ENCODE peak calls at places on chromosomes 4 and X, in nine cellular contexts. One of them, this sample, is unnamed.

GRCh38 chrX:72402614-72403013 is 96.9 kb upstream of the CITED1 start:
- DNase-seq in cardiac fibroblast: no peak
- DNase-seq in HFF-Myc: no peak
- DNase-seq in IMR-90: no peak
- DNase-seq in ovary: no peak
- DNase-seq in lower leg skin: no peak
- DNase-seq in left lung: no peak
- DNase-seq in LNCaP clone FGC: no peak
- DNase-seq in GM20000: no peak
- DNase-seq in this sample: no peak

GRCh38 chr4:137393043-137393442 is 139.3 kb downstream of the PCDH18 start:
- DNase-seq in cardiac fibroblast: no peak
- DNase-seq in HFF-Myc: no peak
- DNase-seq in IMR-90: no peak
- DNase-seq in ovary: no peak
- DNase-seq in lower leg skin: no peak
- DNase-seq in left lung: no peak
- DNase-seq in LNCaP clone FGC: no peak
- DNase-seq in GM20000: no peak
- DNase-seq in this sample: no peak

GRCh38 chr4:31984872-31985271 is 1264.7 kb downstream of the PCDH7 start:
- DNase-seq in cardiac fibroblast: peak; percentile 3
- DNase-seq in HFF-Myc: no peak
- DNase-seq in IMR-90: no peak
- DNase-seq in ovary: no peak
- DNase-seq in lower leg skin: no peak
- DNase-seq in left lung: no peak
- DNase-seq in LNCaP clone FGC: no peak
- DNase-seq in GM20000: no peak
- DNase-seq in this sample: no peak

GRCh38 chr4:53804719-53805118 is 213.4 kb upstream of the LNX1 start:
- DNase-seq in cardiac fibroblast: peak; percentile 43
- DNase-seq in HFF-Myc: no peak
- DNase-seq in IMR-90: no peak
- DNase-seq in ovary: no peak
- DNase-seq in lower leg skin: no peak
- DNase-seq in left lung: peak; percentile 39
- DNase-seq in LNCaP clone FGC: peak; percentile 4
- DNase-seq in GM20000: peak; percentile 43
- DNase-seq in this sample: no peak

GRCh38 chr4:99404595-99405287 is 30.4 kb downstream of the ADH7 start:
- DNase-seq in cardiac fibroblast: peak; percentile 95
- DNase-seq in HFF-Myc: peak; percentile 83
- DNase-seq in IMR-90: peak; percentile 95
- DNase-seq in ovary: no peak
- DNase-seq in lower leg skin: no peak
- DNase-seq in left lung: no peak
- DNase-seq in LNCaP clone FGC: no peak
- DNase-seq in GM20000: peak; percentile 58
- DNase-seq in this sample: no peak

GRCh38 chr4:69760455-69760854 is at the start of gene SULT1B1:
- DNase-seq in cardiac fibroblast: peak; percentile 62
- DNase-seq in HFF-Myc: peak; percentile 25
- DNase-seq in IMR-90: peak; percentile 43
- DNase-seq in ovary: no peak
- DNase-seq in lower leg skin: peak; percentile 35
- DNase-seq in left lung: peak; percentile 15
- DNase-seq in LNCaP clone FGC: no peak
- DNase-seq in GM20000: no peak
- DNase-seq in this sample: no peak

GRCh38 chrX:10158279-10158939 is 1.6 kb downstream of the CLCN4 start:
- DNase-seq in cardiac fibroblast: no peak
- DNase-seq in HFF-Myc: no peak
- DNase-seq in IMR-90: no peak
- DNase-seq in ovary: peak; percentile 57
- DNase-seq in lower leg skin: no peak
- DNase-seq in left lung: peak; percentile 82
- DNase-seq in LNCaP clone FGC: no peak
- DNase-seq in GM20000: peak; percentile 39
- DNase-seq in this sample: no peak

GRCh38 chr4:112167790-112168189 is 22.5 kb downstream of the FAM241A start:
- DNase-seq in cardiac fibroblast: peak; percentile 21
- DNase-seq in HFF-Myc: no peak
- DNase-seq in IMR-90: peak; percentile 37
- DNase-seq in ovary: no peak
- DNase-seq in lower leg skin: no peak
- DNase-seq in left lung: no peak
- DNase-seq in LNCaP clone FGC: no peak
- DNase-seq in GM20000: no peak
- DNase-seq in this sample: no peak

GRCh38 chr4:76305971-76306881 is at the start of gene STBD1:
- DNase-seq in cardiac fibroblast: peak; percentile 67
- DNase-seq in HFF-Myc: no peak
- DNase-seq in IMR-90: peak; percentile 49
- DNase-seq in ovary: peak; percentile 72
- DNase-seq in lower leg skin: peak; percentile 47
- DNase-seq in left lung: peak; percentile 96
- DNase-seq in LNCaP clone FGC: peak; percentile 40
- DNase-seq in GM20000: peak; percentile 49
- DNase-seq in this sample: peak; percentile 40

GRCh38 chr4:6777636-6778281 is 4.8 kb upstream of the KIAA0232 start:
- DNase-seq in cardiac fibroblast: no peak
- DNase-seq in HFF-Myc: no peak
- DNase-seq in IMR-90: no peak
- DNase-seq in ovary: no peak
- DNase-seq in lower leg skin: no peak
- DNase-seq in left lung: no peak
- DNase-seq in LNCaP clone FGC: no peak
- DNase-seq in GM20000: no peak
- DNase-seq in this sample: no peak

GRCh38 chr4:159178147-159178541 is 75.3 kb downstream of the RAPGEF2 start:
- DNase-seq in cardiac fibroblast: peak; percentile 54
- DNase-seq in HFF-Myc: peak; percentile 6
- DNase-seq in IMR-90: peak; percentile 44
- DNase-seq in ovary: no peak
- DNase-seq in lower leg skin: no peak
- DNase-seq in left lung: no peak
- DNase-seq in LNCaP clone FGC: no peak
- DNase-seq in GM20000: no peak
- DNase-seq in this sample: no peak

GRCh38 chr4:23373269-23373668 is 516.6 kb downstream of the PPARGC1A start:
- DNase-seq in cardiac fibroblast: peak; percentile 3
- DNase-seq in HFF-Myc: no peak
- DNase-seq in IMR-90: peak; percentile 4
- DNase-seq in ovary: no peak
- DNase-seq in lower leg skin: no peak
- DNase-seq in left lung: peak; percentile 45
- DNase-seq in LNCaP clone FGC: no peak
- DNase-seq in GM20000: no peak
- DNase-seq in this sample: no peak

GRCh38 chrX:3262906-3263305 is 83.5 kb downstream of the MXRA5 start:
- DNase-seq in cardiac fibroblast: peak; percentile 82
- DNase-seq in HFF-Myc: peak; percentile 78
- DNase-seq in IMR-90: peak; percentile 90
- DNase-seq in ovary: no peak
- DNase-seq in lower leg skin: no peak
- DNase-seq in left lung: no peak
- DNase-seq in LNCaP clone FGC: no peak
- DNase-seq in GM20000: no peak
- DNase-seq in this sample: no peak

GRCh38 chr4:56417396-56417795 is 18.0 kb downstream of the PPAT start:
- DNase-seq in cardiac fibroblast: no peak
- DNase-seq in HFF-Myc: no peak
- DNase-seq in IMR-90: no peak
- DNase-seq in ovary: no peak
- DNase-seq in lower leg skin: no peak
- DNase-seq in left lung: no peak
- DNase-seq in LNCaP clone FGC: no peak
- DNase-seq in GM20000: no peak
- DNase-seq in this sample: no peak

GRCh38 chrX:129793604-129794191 is 13.9 kb downstream of the SASH3 start:
- DNase-seq in cardiac fibroblast: no peak
- DNase-seq in HFF-Myc: no peak
- DNase-seq in IMR-90: no peak
- DNase-seq in ovary: no peak
- DNase-seq in lower leg skin: no peak
- DNase-seq in left lung: no peak
- DNase-seq in LNCaP clone FGC: no peak
- DNase-seq in GM20000: no peak
- DNase-seq in this sample: no peak

GRCh38 chr4:109574443-109574850 is 14.4 kb downstream of the MCUB start:
- DNase-seq in cardiac fibroblast: peak; percentile 39
- DNase-seq in HFF-Myc: no peak
- DNase-seq in IMR-90: no peak
- DNase-seq in ovary: no peak
- DNase-seq in lower leg skin: no peak
- DNase-seq in left lung: peak; percentile 53
- DNase-seq in LNCaP clone FGC: peak; percentile 31
- DNase-seq in GM20000: no peak
- DNase-seq in this sample: no peak
- TF ChIP-seq CTCF in cardiac fibroblast: peak; percentile 32
- TF ChIP-seq CTCF in HFF-Myc: peak; percentile 24
- TF ChIP-seq CTCF in IMR-90: no peak
- TF ChIP-seq CTCF in ovary: no peak
- TF ChIP-seq CTCF in lower leg skin: no peak
- TF ChIP-seq CTCF in left lung: no peak
- TF ChIP-seq CTCF in LNCaP clone FGC: peak; percentile 60
- TF ChIP-seq CTCF in GM20000: no peak
- TF ChIP-seq CTCF in this sample: no peak

DNA sequence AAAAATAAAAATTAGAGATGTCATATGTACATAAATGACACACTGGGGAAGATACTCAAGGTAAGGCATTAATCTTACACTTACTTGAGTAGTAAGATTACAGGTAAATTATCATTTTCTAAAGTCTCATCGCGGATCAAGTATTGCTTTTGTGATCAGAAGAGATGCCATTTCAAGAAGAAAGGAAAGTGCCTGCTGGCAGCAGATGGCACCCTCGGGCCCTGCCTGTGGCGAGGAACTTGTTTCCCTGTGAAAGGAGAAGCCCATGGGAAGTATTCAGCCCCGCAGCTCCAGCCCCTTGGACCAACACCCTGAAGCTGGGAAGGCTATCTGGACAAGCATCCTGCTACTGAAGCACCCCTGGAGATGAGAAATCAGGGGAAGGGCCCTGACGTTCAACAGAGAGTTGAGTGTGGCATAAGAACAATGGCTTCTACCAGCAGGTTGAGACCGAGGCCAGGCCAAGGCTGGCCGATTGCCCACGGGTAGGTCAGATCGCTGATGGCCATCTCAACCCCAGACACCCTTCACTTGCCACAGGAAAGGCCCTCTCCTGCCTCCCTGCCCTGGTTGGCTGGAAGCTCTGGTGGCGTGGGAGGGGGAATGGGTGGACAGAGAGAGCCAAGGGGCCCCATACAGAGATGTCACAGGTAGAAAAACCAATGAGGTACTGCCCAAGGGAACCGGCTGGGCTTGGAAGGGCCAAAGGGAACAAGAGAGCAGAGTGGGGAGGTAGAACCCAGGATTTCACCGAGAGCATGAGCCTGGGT is 18.8 kb upstream of the MXD4 start:
- DNase-seq in cardiac fibroblast: no peak
- DNase-seq in HFF-Myc: no peak
- DNase-seq in IMR-90: no peak
- DNase-seq in ovary: no peak
- DNase-seq in lower leg skin: no peak
- DNase-seq in left lung: peak; percentile 43
- DNase-seq in LNCaP clone FGC: no peak
- DNase-seq in GM20000: no peak
- DNase-seq in this sample: no peak
- TF ChIP-seq CTCF in cardiac fibroblast: no peak
- TF ChIP-seq CTCF in HFF-Myc: peak; percentile 7
- TF ChIP-seq CTCF in IMR-90: peak; percentile 23
- TF ChIP-seq CTCF in ovary: no peak
- TF ChIP-seq CTCF in lower leg skin: no peak
- TF ChIP-seq CTCF in left lung: no peak
- TF ChIP-seq CTCF in LNCaP clone FGC: peak; percentile 41
- TF ChIP-seq CTCF in GM20000: no peak
- TF ChIP-seq CTCF in this sample: no peak

DNA sequence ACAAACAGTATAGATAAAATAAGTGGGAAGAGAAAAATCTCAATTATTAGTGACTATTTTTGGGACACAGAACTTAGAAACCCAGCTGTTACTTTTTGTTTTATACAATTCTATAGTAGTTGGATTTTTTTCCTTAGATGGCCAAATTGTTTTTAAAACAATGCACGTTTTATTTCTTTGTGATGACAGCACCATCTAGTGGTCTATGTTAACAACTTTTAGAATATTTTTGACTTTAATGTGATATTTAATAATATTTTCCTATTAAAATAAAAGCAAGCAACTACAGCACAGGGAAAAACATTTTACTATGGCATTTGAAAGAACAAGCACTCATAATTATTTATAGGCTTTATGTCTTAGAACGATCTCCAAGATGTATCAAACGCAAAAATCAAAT is 5.6 kb upstream of the SMIM31 start:
- DNase-seq in cardiac fibroblast: peak; percentile 52
- DNase-seq in HFF-Myc: no peak
- DNase-seq in IMR-90: peak; percentile 19
- DNase-seq in ovary: no peak
- DNase-seq in lower leg skin: no peak
- DNase-seq in left lung: no peak
- DNase-seq in LNCaP clone FGC: no peak
- DNase-seq in GM20000: peak; percentile 59
- DNase-seq in this sample: no peak
- TF ChIP-seq CTCF in cardiac fibroblast: no peak
- TF ChIP-seq CTCF in HFF-Myc: peak; percentile 10
- TF ChIP-seq CTCF in IMR-90: peak; percentile 45
- TF ChIP-seq CTCF in ovary: no peak
- TF ChIP-seq CTCF in lower leg skin: no peak
- TF ChIP-seq CTCF in left lung: no peak
- TF ChIP-seq CTCF in LNCaP clone FGC: peak; percentile 35
- TF ChIP-seq CTCF in GM20000: no peak
- TF ChIP-seq CTCF in this sample: peak; percentile 78

DNA sequence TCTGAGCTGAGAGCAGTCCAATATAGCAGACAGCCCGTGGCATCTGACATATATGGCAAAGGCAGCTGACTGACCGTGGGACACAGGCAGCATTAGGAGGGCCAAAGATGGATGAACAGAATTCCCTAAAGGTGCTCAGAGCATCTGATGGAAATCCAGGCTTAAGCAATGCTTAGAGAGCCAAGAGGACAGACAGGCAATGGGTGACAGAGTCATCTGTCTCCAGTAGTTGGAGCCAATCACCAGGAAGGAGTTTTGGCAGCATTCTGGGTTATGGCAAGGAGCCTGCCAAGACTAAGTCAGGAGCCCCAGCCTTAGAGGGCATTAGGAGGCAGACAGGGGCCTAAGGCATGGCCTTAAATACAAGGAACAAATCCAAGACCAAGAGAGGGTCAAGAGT is 153.3 kb upstream of the USP9X start:
- DNase-seq in cardiac fibroblast: peak; percentile 29
- DNase-seq in HFF-Myc: no peak
- DNase-seq in IMR-90: no peak
- DNase-seq in ovary: no peak
- DNase-seq in lower leg skin: no peak
- DNase-seq in left lung: no peak
- DNase-seq in LNCaP clone FGC: no peak
- DNase-seq in GM20000: no peak
- DNase-seq in this sample: no peak
- TF ChIP-seq CTCF in cardiac fibroblast: no peak
- TF ChIP-seq CTCF in HFF-Myc: no peak
- TF ChIP-seq CTCF in IMR-90: no peak
- TF ChIP-seq CTCF in ovary: no peak
- TF ChIP-seq CTCF in lower leg skin: no peak
- TF ChIP-seq CTCF in left lung: no peak
- TF ChIP-seq CTCF in LNCaP clone FGC: no peak
- TF ChIP-seq CTCF in GM20000: no peak
- TF ChIP-seq CTCF in this sample: no peak

GRCh38 chr4:154137320-154137905 is 348.5 kb upstream of the SFRP2 start:
- DNase-seq in cardiac fibroblast: no peak
- DNase-seq in HFF-Myc: no peak
- DNase-seq in IMR-90: no peak
- DNase-seq in ovary: no peak
- DNase-seq in lower leg skin: no peak
- DNase-seq in left lung: no peak
- DNase-seq in LNCaP clone FGC: no peak
- DNase-seq in GM20000: no peak
- DNase-seq in this sample: no peak
- TF ChIP-seq CTCF in cardiac fibroblast: no peak
- TF ChIP-seq CTCF in HFF-Myc: no peak
- TF ChIP-seq CTCF in IMR-90: no peak
- TF ChIP-seq CTCF in ovary: no peak
- TF ChIP-seq CTCF in lower leg skin: no peak
- TF ChIP-seq CTCF in left lung: no peak
- TF ChIP-seq CTCF in LNCaP clone FGC: no peak
- TF ChIP-seq CTCF in GM20000: no peak
- TF ChIP-seq CTCF in this sample: no peak

This sample was measured in mesothelial cell of epicardium.